ENCODE peak calls at places on chromosomes 13 and 19, in seven cellular contexts. K is lower lobe of right lung; H is effector memory CD4-positive, alpha-beta T cell; S is mesendoderm; I is RWPE2; J is ascending aorta; L is gastrocnemius medialis. T is an unnamed sample. For H3K27me3, the result is how much of the 10 kb centered on the place peaks cover.

GRCh38 chr13:73336789-73337188 is 278.0 kb downstream of the KLF5 start:
- DNase-seq in K (no peak), H (no peak), S (no peak), I (no peak), J (no peak), L (no peak), T (no peak)

GRCh38 chr13:46606915-46607413 is 54.0 kb downstream of the LRCH1 start:
- DNase-seq in K (no peak), H (no peak), S (peak), I (no peak), J (no peak), L (no peak), T (no peak)

GRCh38 chr19:46605356-46605821 is 4.3 kb downstream of the CALM3 start:
- DNase-seq in K (peak), H (no peak), S (no peak), I (no peak), J (peak), L (no peak), T (no peak)

GRCh38 chr13:79190932-79191331 is 215.1 kb downstream of the RBM26 start:
- DNase-seq in K (no peak), H (no peak), S (no peak), I (no peak), J (no peak), L (no peak), T (no peak)

GRCh38 chr19:3406571-3407111 is 40.3 kb downstream of the NFIC start:
- DNase-seq in K (no peak), H (no peak), S (no peak), I (no peak), J (no peak), L (no peak), T (peak)

GRCh38 chr19:35031072-35031881 is 1.0 kb downstream of the SCN1B start:
- DNase-seq in K (no peak), H (no peak), S (peak), I (no peak), J (no peak), L (peak), T (peak)

GRCh38 chr19:840519-841206 is at the start of gene PRTN3:
- DNase-seq in K (peak), H (no peak), S (no peak), I (no peak), J (no peak), L (no peak), T (no peak)

GRCh38 chr19:43300876-43301765 is 31.8 kb upstream of the PSG9 start:
- DNase-seq in K (no peak), H (no peak), S (no peak), I (no peak), J (no peak), L (no peak), T (no peak)

GRCh38 chr13:105762096-105762495 is 773.4 kb downstream of the EFNB2 start:
- DNase-seq in K (no peak), H (no peak), S (no peak), I (no peak), J (no peak), L (no peak), T (no peak)

GRCh38 chr13:44267966-44268365 is 105.7 kb upstream of the SERP2 start:
- DNase-seq in K (no peak), H (no peak), S (no peak), I (no peak), J (no peak), L (no peak), T (no peak)

GRCh38 chr19:10113964-10114650 is 2.6 kb downstream of the P2RY11 start:
- DNase-seq in K (no peak), H (no peak), S (peak), I (no peak), J (no peak), L (no peak), T (peak)

GRCh38 chr13:99375806-99376080 is 68.5 kb upstream of the GPR183 start:
- DNase-seq in K (no peak), H (no peak), S (no peak), I (no peak), J (no peak), L (no peak), T (no peak)

DNA sequence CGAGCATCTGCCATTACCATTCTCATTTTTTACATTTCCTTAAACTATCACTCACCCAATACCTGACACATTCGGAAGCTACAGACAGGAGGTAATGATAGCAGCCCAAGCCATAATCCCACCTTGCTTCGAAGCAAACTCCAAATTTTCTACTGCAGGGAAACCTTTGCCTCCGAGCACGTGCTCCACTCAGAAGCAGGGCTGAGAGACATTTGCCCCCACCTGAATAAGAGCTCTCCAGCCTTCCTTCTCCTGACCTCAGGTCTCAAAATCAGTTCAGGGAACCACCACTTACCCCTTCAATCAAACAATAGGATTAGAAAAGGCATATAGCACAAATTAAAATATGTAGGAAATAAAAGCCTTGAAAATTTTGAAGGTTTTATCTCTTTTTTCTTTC is 2.3 kb upstream of the DACH1 start:
- DNase-seq in K (no peak), H (no peak), S (no peak), I (no peak), J (no peak), L (no peak), T (no peak)
- H3K27me3 ChIP-seq in K (under half), H (under half), S (under half), I (half or more), J (under half), L (under half), T (under half)

GRCh38 chr13:98201178-98201577 is 24.1 kb upstream of the RNF113B start:
- DNase-seq in K (no peak), H (no peak), S (no peak), I (no peak), J (no peak), L (no peak), T (no peak)

GRCh38 chr13:98199480-98199879 is 22.4 kb upstream of the RNF113B start:
- DNase-seq in K (no peak), H (no peak), S (peak), I (no peak), J (no peak), L (no peak), T (no peak)

GRCh38 chr13:98198683-98199082 is 21.6 kb upstream of the RNF113B start:
- DNase-seq in K (no peak), H (no peak), S (no peak), I (no peak), J (no peak), L (no peak), T (no peak)

GRCh38 chr13:98202026-98202425 is 25.0 kb upstream of the RNF113B start:
- DNase-seq in K (no peak), H (no peak), S (no peak), I (no peak), J (no peak), L (no peak), T (no peak)

DNA sequence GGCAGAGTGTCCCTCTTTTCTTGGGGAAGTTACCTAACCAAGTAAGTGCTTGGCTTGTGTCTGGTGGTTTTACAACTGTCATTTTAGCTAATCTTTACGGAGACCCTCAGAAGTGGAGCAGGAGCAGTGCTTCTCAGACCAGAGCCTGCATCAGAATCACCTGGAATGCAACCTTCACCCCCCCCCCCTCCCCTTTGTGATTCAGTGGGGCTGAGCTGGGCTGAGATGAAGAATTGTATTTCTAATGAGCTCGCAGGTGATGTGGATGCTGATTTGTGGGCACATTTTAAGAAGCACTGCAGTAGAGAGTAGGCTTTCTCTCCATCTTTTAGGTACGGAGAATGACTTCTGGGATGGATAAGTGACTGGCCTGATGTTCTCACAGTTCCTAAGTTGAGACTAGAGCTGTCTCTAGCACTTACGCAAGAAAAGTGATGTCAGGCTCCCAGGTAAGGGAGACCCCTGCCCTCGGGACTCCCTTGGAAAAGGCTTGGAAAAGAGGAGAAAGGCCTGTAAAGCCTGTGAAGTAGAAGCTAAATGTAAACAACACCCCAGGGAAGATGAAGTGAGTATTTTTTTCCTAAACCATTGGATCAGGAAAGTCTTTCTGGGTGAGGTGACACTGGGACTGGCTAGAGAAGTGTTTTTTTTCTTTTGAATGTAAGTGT is 23.3 kb upstream of the RNF113B start:
- DNase-seq in K (no peak), H (no peak), S (peak), I (no peak), J (no peak), L (no peak), T (no peak)
- H3K4me3 ChIP-seq in K (no peak), H (no peak), S (no peak), I (no peak), J (no peak), L (no peak), T (no peak)

DNA sequence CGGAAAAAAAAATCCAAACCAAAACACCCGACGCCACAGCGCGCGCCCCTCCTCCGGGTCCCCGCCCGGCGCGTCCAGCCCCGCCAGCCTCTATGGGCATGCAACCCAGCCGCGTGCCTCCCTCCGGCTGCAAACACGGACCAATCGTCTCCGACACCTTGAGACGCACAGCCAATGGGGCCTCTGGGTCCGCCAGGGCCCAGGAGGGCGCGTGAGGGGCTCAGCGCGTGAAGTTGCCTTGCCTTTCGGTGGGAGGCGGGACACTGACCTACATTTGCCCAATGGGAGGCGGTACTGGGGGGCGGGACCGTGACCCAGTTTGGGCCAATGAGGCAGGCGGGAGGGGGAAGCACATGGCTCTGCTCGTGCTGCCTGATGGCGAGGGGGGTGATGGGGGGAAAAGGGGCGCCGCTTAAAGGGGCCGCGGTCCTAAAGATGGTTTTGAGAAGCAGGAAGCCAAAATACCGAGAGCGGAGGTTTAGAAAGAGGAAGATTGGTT is 319 bp upstream of the DBP start:
- DNase-seq in K (peak), H (peak), S (peak), I (peak), J (peak), L (peak), T (peak)
- H3K27me3 ChIP-seq in K (under half), H (under half), S (under half), I (under half), J (under half), L (under half), T (under half)

GRCh38 chr19:16676101-16676798 is 15.3 kb downstream of the TMEM38A start:
- DNase-seq in K (no peak), H (no peak), S (no peak), I (no peak), J (no peak), L (no peak), T (no peak)
- H3K4me3 ChIP-seq in K (no peak), H (no peak), S (no peak), I (no peak), J (no peak), L (no peak), T (no peak)

GRCh38 chr13:94712812-94713555 is 639 bp upstream of the SOX21 start:
- DNase-seq in K (no peak), H (no peak), S (peak), I (peak), J (no peak), L (no peak), T (no peak)
- H3K27me3 ChIP-seq in K (half or more), H (under half), S (under half), I (half or more), J (under half), L (half or more), T (under half)

DNA sequence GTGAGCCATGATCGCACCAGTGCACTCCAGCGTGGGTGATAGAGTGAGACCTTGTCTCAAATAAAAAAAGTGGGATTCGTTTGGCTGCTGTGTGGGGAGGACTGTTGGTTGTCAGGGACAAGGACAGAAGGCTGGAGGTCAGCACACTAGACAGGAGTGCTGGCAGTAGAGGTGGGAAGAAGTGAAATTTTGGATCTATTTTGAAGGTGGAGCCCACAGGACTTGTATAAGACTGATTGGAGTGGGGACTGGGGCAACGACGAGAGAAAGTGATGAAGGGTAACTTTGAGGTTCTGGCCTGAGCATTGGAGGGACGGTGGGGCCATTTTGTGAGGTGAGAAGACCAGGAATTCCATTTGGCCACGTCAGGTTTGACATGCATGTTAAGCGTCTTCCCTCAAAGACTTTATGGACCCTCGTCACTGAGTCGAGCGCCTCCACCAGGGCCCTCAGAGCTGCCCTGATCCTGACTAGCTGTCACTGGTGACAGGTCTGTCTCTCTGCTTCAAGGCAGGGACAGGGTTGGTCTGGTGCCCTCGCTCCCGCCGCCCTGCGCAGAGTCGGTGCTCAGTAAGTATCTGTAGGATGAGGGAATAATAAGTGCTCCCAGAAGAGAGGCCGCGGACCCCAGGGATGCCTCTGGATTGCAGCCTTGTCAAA is 673 bp downstream of the CTU1 start:
- DNase-seq in K (no peak), H (no peak), S (peak), I (no peak), J (no peak), L (no peak), T (peak)
- H3K4me3 ChIP-seq in K (peak), H (peak), S (peak), I (peak), J (peak), L (peak), T (peak)

DNA sequence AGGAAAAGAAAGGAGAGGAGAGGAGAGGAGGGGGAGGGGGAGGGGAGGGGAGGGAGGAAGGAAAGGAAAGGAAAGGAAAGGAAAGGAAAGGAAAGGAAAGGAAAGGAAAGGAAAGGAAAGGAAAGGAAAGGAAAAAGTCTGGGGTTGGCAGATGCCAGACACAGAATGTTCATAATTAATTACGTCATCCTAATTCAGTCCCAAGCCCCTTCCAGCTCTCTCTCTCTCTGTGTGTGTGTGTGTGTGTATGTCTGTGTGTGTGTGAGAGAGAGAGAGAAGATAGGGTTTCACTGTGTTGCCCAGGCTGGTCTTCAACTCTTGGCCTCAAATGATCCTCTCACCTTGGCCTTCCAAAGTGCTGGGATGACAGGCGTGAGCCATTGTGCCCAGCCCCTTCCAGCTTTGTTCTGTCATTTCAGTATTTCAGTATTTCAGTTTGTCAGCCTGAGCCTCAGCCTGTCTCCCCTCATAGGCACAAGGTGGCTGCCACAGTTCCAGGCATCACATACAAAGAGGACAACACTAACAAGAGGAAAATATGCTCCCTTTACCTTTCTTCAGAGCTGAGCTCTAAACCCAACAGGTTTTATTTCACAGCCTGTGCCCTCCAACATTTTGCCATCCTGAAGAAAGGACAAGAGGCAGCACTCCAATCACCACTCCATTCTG is 14.6 kb downstream of the IFNL3 start:
- DNase-seq in K (no peak), H (no peak), S (no peak), I (no peak), J (no peak), L (no peak), T (no peak)
- H3K27me3 ChIP-seq in K (under half), H (under half), S (under half), I (under half), J (under half), L (under half), T (under half)

DNA sequence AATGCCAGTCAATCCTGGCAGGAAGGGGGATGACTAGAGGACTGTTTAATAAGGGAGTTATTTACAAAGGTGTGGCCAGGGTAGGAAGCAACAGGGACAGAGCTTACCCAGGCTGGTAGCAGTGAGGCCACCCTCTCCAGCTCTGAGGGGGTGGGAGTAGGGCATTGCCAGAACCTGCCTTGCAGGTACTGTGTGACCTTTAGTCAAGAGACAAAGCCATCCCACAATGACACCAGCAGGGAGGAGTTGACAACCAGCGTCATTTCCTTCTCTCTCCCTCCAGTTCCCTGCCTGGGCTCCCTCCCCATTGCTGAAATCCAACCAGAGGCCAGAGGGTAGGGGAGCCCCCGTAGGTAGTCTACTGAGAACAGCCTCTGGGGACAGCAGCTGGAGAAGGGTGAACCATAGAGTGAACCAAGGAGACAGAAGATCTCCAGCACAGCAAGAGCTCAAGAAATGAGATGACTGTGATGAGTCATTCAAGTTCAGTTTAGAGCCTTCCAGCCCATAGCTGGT is 33.3 kb upstream of the SPATA13 start:
- DNase-seq in K (no peak), H (no peak), S (no peak), I (no peak), J (no peak), L (no peak), T (no peak)
- H3K4me3 ChIP-seq in K (no peak), H (no peak), S (no peak), I (no peak), J (no peak), L (no peak), T (no peak)

T was measured in psoas muscle.